ENCODE peak calls at places on chromosomes 5 and 9, in nine cellular contexts. S is kidney, X is NT2/D1, A is mesenchymal stem cell, Y is SK-N-MC, M is GM23248, G is mammary epithelial cell, W is endothelial cell of umbilical vein, Q is fibroblast of lung. L is an unnamed sample.

GRCh38 chr5:45684118-45684517 is 12.1 kb downstream of the HCN1 start:
- DNase-seq in Y (no peak), Q (no peak), M (no peak), W (no peak), A (no peak), X (no peak), S (no peak), G (no peak), L (no peak)

GRCh38 chr9:129253820-129254381 is 75.8 kb upstream of the IER5L start:
- DNase-seq in Q (peak; percentile 27), Y (no peak), S (peak; percentile 89), M (no peak), A (no peak), X (no peak), G (no peak), W (no peak), L (peak; percentile 54)

GRCh38 chr5:142883438-142883837 is 113.3 kb downstream of the ARHGAP26 start:
- DNase-seq in Q (no peak), Y (no peak), W (no peak), S (no peak), A (no peak), X (no peak), G (no peak), M (no peak), L (no peak)

GRCh38 chr5:38540348-38540747 is 16.1 kb downstream of the LIFR start:
- DNase-seq in S (no peak), Q (no peak), M (no peak), W (peak; percentile 12), A (no peak), Y (no peak), G (no peak), X (no peak), L (no peak)

GRCh38 chr5:125410501-125411162 is 664.2 kb upstream of the ZNF608 start:
- DNase-seq in A (peak; percentile 57), M (peak; percentile 83), Q (peak; percentile 90), Y (no peak), W (peak; percentile 92), G (peak; percentile 46), S (no peak), X (no peak), L (no peak)

GRCh38 chr9:135339378-135339973 is 140.1 kb upstream of the PPP1R26 start:
- DNase-seq in G (no peak), Y (no peak), Q (no peak), X (no peak), S (peak; percentile 52), W (no peak), M (no peak), A (no peak), L (peak; percentile 51)

GRCh38 chr9:131500939-131501541 is 1.7 kb upstream of the POMT1 start:
- DNase-seq in G (peak; percentile 90), M (peak; percentile 84), Q (peak; percentile 67), Y (no peak), S (no peak), X (no peak), W (peak; percentile 8), A (peak; percentile 80), L (no peak)

GRCh38 chr9:130741831-130742449 is 48.4 kb downstream of the EXOSC2 start:
- DNase-seq in G (peak; percentile 69), W (no peak), M (peak; percentile 80), Q (peak; percentile 80), A (peak; percentile 33), X (no peak), S (no peak), Y (no peak), L (no peak)

GRCh38 chr9:131275332-131276106 is 791 bp downstream of the FAM78A start:
- DNase-seq in W (peak; percentile 59), A (no peak), X (no peak), M (no peak), Q (no peak), S (peak; percentile 79), G (no peak), Y (no peak), L (peak; percentile 83)

GRCh38 chr9:121362813-121363585 is 7.1 kb downstream of the STOM start:
- DNase-seq in M (peak; percentile 85), X (no peak), Q (peak; percentile 62), Y (no peak), A (peak; percentile 90), W (peak; percentile 75), G (peak; percentile 32), S (no peak), L (no peak)

GRCh38 chr9:92650296-92650695 is 19.6 kb downstream of the IPPK start:
- DNase-seq in W (no peak), A (no peak), S (no peak), M (no peak), Q (no peak), X (no peak), Y (no peak), G (no peak), L (no peak)

GRCh38 chr5:39461007-39461682 is 36.4 kb upstream of the DAB2 start:
- DNase-seq in M (no peak), G (no peak), A (no peak), W (no peak), Y (no peak), S (no peak), X (no peak), Q (no peak), L (no peak)

DNA sequence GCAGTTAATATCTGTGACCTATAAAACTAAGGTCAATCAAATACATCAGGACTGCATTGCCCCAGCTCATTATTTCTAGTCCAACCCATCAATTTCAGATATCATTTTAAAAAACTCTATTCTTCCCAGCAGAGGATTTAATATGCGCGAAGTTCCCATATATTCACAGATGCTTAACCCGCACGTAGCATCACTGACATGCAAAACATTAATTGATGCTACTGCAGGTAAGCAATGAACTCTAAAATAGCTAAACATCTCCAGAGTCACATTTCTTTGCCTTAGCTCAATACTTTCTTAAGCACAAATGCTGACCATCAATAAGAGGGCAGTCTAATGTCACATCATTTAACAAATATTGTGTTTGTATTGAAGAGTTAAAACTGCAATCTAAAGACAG is 586.6 kb upstream of the CDH18 start:
- DNase-seq in W (no peak), M (no peak), X (no peak), G (no peak), A (no peak), Y (no peak), Q (no peak), S (no peak), L (no peak)
- H3K4me3 ChIP-seq in W (no peak overlapping the region), M (no peak overlapping the region), X (no peak overlapping the region), G (no peak overlapping the region), A (no peak overlapping the region), Y (no peak overlapping the region), Q (no peak overlapping the region), S (no peak overlapping the region), L (no peak overlapping the region)

GRCh38 chr9:36149197-36149596 is 12.7 kb downstream of the GLIPR2 start:
- DNase-seq in A (peak; percentile 92), W (peak; percentile 42), Q (peak; percentile 89), X (no peak), Y (no peak), G (peak; percentile 48), M (peak; percentile 69), S (peak; percentile 65), L (no peak)

GRCh38 chr9:36151306-36152210 is 15.0 kb downstream of the GLIPR2 start:
- DNase-seq in Y (no peak), G (no peak), S (peak; percentile 83), A (peak; percentile 87), M (peak; percentile 77), Q (peak; percentile 85), X (no peak), W (peak; percentile 78), L (no peak)

GRCh38 chr9:36148652-36149051 is 12.1 kb downstream of the GLIPR2 start:
- DNase-seq in X (no peak), A (peak; percentile 99), W (peak; percentile 86), Q (peak; percentile 97), S (peak; percentile 98), G (peak; percentile 92), Y (no peak), M (peak; percentile 96), L (no peak)

GRCh38 chr9:36152741-36153438 is 16.3 kb upstream of the CCIN start:
- DNase-seq in M (no peak), W (no peak), X (no peak), Q (no peak), S (peak; percentile 46), A (peak; percentile 38), Y (no peak), G (no peak), L (no peak)

GRCh38 chr9:36150529-36151305 is 14.2 kb downstream of the GLIPR2 start:
- DNase-seq in G (no peak), Y (no peak), S (peak; percentile 43), W (no peak), A (peak; percentile 87), M (peak; percentile 78), X (no peak), Q (peak; percentile 63), L (no peak)
- H3K9ac ChIP-seq in G (no peak overlapping the region), Y (no peak overlapping the region), S (no peak overlapping the region), W (peak overlapping the region; percentile 36), A (peak overlapping the region; percentile 18), M (no peak overlapping the region), X (no peak overlapping the region), Q (no peak overlapping the region), L (no peak overlapping the region)

DNA sequence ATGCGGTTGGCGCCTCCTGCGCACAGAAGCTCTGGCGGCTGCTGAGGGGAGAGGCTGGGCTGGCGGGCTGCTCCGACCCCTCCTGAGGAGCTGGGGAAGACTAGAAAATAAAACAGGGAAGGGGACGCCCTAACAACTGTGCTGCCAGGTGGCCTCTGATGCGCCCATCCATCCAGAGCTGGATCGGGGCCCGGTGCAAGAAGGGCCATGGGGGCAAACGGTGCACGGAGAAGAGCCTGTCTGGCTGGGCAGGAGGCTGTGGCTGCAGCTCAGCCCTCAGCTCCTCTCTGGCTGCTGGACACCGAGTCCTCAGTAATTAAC is 21.0 kb upstream of the MRNIP start:
- DNase-seq in S (no peak), X (no peak), M (no peak), Y (no peak), Q (no peak), A (no peak), W (no peak), G (no peak), L (no peak)
- H3K4me3 ChIP-seq in S (no peak overlapping the region), X (no peak overlapping the region), M (no peak overlapping the region), Y (no peak overlapping the region), Q (no peak overlapping the region), A (no peak overlapping the region), W (no peak overlapping the region), G (no peak overlapping the region), L (no peak overlapping the region)

GRCh38 chr5:53423724-53424123 is 56.7 kb upstream of the FST start:
- DNase-seq in A (no peak), M (peak; percentile 62), G (peak; percentile 55), X (no peak), S (no peak), Q (peak; percentile 55), Y (no peak), W (no peak), L (no peak)

GRCh38 chr5:53426878-53427277 is 53.6 kb upstream of the FST start:
- DNase-seq in M (no peak), S (no peak), G (no peak), A (no peak), Y (no peak), X (no peak), W (no peak), Q (no peak), L (no peak)

GRCh38 chr5:53425598-53426516 is 54.6 kb upstream of the FST start:
- DNase-seq in S (no peak), M (peak; percentile 18), Q (peak; percentile 39), W (no peak), G (no peak), A (no peak), X (peak; percentile 61), Y (peak; percentile 12), L (peak; percentile 90)

GRCh38 chr5:53426517-53426839 is 54.0 kb upstream of the FST start:
- DNase-seq in W (no peak), A (no peak), G (no peak), S (no peak), Q (no peak), X (no peak), Y (no peak), M (no peak), L (no peak)

GRCh38 chr5:53424691-53425597 is 55.5 kb upstream of the FST start:
- DNase-seq in W (no peak), S (no peak), Y (no peak), A (no peak), X (no peak), M (peak; percentile 75), Q (peak; percentile 62), G (peak; percentile 73), L (no peak)
- H3K9ac ChIP-seq in W (no peak overlapping the region), S (no peak overlapping the region), Y (no peak overlapping the region), A (peak overlapping the region; percentile 67), X (no peak overlapping the region), M (peak overlapping the region; percentile 7), Q (no peak overlapping the region), G (no peak overlapping the region), L (no peak overlapping the region)